ENCODE peak calls at places on chromosomes 11 and 22, in six cellular contexts. V is CD8-positive, alpha-beta T cell; R is ovary; M is trophoblast cell; O is tibial artery; G is stomach. A is an unnamed sample.

GRCh38 chr22:41261541-41262249 is 21.0 kb upstream of the CHADL start:
- DNase-seq in O (no peak), M (peak; percentile 88), R (no peak), G (peak; percentile 82), V (no peak), A (no peak)

GRCh38 chr11:87819141-87819540 is 356.1 kb downstream of the RAB38 start:
- DNase-seq in O (no peak), M (no peak), V (no peak), G (no peak), R (no peak), A (no peak)

GRCh38 chr22:17978027-17978426 is 46.3 kb downstream of the MICAL3 start:
- DNase-seq in R (no peak), V (no peak), G (no peak), M (no peak), O (no peak), A (no peak)

GRCh38 chr11:32317646-32318045 is 117.7 kb downstream of the WT1 start:
- DNase-seq in G (no peak), V (no peak), R (no peak), O (no peak), M (no peak), A (no peak)

GRCh38 chr22:19591568-19591967 is 67.4 kb upstream of the CLDN5 start:
- DNase-seq in V (no peak), M (no peak), R (no peak), G (no peak), O (no peak), A (no peak)

GRCh38 chr22:25623310-25623734 is 58.8 kb downstream of the GRK3 start:
- DNase-seq in O (no peak), R (no peak), M (no peak), V (no peak), G (no peak), A (no peak)

GRCh38 chr11:92886243-92886905 is 83.1 kb upstream of the MTNR1B start:
- DNase-seq in G (no peak), V (no peak), M (peak; percentile 88), O (no peak), R (no peak), A (no peak)

GRCh38 chr11:12110714-12111481 is 508 bp downstream of the MICAL2 start:
- DNase-seq in R (peak; percentile 47), M (no peak), G (no peak), V (peak; percentile 37), O (peak; percentile 76), A (peak; percentile 34)

GRCh38 chr11:14054708-14055107 is 92.2 kb downstream of the SPON1 start:
- DNase-seq in G (no peak), O (no peak), V (no peak), M (no peak), R (no peak), A (peak; percentile 32)

GRCh38 chr11:96012086-96012824 is 88.3 kb upstream of the MTMR2 start:
- DNase-seq in R (peak; percentile 56), M (peak; percentile 91), O (peak; percentile 62), G (no peak), V (peak; percentile 62), A (no peak)

GRCh38 chr11:96015911-96016565 is 92.1 kb upstream of the MTMR2 start:
- DNase-seq in V (peak; percentile 27), O (no peak), G (no peak), R (no peak), M (no peak), A (no peak)

GRCh38 chr11:96014234-96014633 is 90.3 kb upstream of the MTMR2 start:
- DNase-seq in G (no peak), V (peak; percentile 54), O (no peak), M (peak; percentile 31), R (no peak), A (no peak)

GRCh38 chr11:96010683-96011082 is 86.8 kb upstream of the MTMR2 start:
- DNase-seq in M (no peak), V (no peak), G (no peak), O (no peak), R (no peak), A (no peak)

DNA sequence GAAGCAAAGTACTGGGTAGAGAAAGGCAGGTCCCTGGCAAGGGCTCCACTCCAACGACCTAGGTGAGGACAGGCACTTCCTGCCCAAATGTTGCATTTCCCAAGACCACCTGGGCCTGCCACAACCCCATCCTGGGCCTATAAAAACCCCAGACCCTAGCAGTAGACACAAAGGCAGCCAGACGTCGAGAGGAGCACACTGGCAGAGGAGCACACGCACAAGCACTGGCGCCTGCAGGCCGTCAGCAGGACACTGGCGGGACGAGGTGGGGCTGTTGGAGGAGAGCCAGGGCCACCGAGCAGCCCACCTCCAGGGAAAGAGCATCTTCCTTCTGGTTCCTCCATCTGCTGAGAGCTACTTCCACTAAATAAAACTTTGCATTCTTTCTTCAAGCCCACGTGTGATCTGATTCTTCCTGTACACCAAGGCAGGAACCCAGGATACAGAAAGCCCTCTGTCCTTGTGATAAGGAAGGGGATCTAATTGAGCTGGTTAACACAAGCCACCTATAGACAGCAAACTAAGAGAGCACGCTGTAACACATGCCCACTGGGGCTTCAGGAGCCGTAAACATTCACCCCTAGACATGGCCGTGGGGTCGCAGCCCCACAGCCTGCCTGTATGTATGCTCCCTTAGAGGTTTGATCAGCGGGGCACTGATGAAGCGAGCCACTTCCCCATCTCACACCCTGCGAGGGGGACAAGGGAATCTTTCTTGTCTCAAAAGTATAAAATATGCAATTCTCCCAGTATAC is 89.7 kb upstream of the MTMR2 start:
- DNase-seq in R (no peak), M (no peak), O (no peak), G (no peak), V (peak; percentile 22), A (no peak)
- H3K4me1 ChIP-seq in R (no peaks in the 10 kb centered on the region), M (peaks cover 17% of the 10 kb centered on the region), O (no peaks in the 10 kb centered on the region), G (peaks cover 31% of the 10 kb centered on the region), V (peaks cover 55% of the 10 kb centered on the region), A (no peaks in the 10 kb centered on the region)

GRCh38 chr11:57773026-57773598 is 11.5 kb downstream of the CTNND1 start:
- DNase-seq in V (no peak), M (no peak), O (no peak), R (no peak), G (no peak), A (no peak)

GRCh38 chr11:57775474-57775873 is 13.9 kb downstream of the CTNND1 start:
- DNase-seq in O (no peak), V (no peak), G (no peak), R (no peak), M (no peak), A (no peak)

GRCh38 chr11:57770793-57771192 is 9.2 kb downstream of the CTNND1 start:
- DNase-seq in V (no peak), M (no peak), R (no peak), O (no peak), G (no peak), A (no peak)

GRCh38 chr11:57772562-57772961 is 11.0 kb downstream of the CTNND1 start:
- DNase-seq in G (no peak), M (peak; percentile 55), V (no peak), R (no peak), O (no peak), A (no peak)

GRCh38 chr11:57771365-57771764 is 9.8 kb downstream of the CTNND1 start:
- DNase-seq in G (no peak), M (no peak), R (no peak), V (no peak), O (no peak), A (no peak)
- H3K4me1 ChIP-seq in G (peaks cover 97% of the 10 kb centered on the region), M (peaks cover 20% of the 10 kb centered on the region), R (peaks cover 23% of the 10 kb centered on the region), V (no peaks in the 10 kb centered on the region), O (no peaks in the 10 kb centered on the region), A (peaks cover 58% of the 10 kb centered on the region)

GRCh38 chr11:86068951-86069407 is at the start of gene PICALM:
- DNase-seq in G (peak; percentile 97), O (peak; percentile 99), V (peak; percentile 96), R (peak; percentile 98), M (peak; percentile 100), A (peak; percentile 98)

GRCh38 chr11:86068138-86068861 is 584 bp downstream of the PICALM start:
- DNase-seq in V (peak; percentile 35), G (peak; percentile 32), O (peak; percentile 71), M (peak; percentile 39), R (peak; percentile 51), A (no peak)

GRCh38 chr11:86066033-86066432 is 2.9 kb downstream of the PICALM start:
- DNase-seq in M (no peak), V (no peak), G (no peak), R (no peak), O (no peak), A (no peak)

GRCh38 chr11:86067230-86068137 is 1.4 kb downstream of the PICALM start:
- DNase-seq in O (no peak), M (peak; percentile 71), R (no peak), V (no peak), G (no peak), A (no peak)

DNA sequence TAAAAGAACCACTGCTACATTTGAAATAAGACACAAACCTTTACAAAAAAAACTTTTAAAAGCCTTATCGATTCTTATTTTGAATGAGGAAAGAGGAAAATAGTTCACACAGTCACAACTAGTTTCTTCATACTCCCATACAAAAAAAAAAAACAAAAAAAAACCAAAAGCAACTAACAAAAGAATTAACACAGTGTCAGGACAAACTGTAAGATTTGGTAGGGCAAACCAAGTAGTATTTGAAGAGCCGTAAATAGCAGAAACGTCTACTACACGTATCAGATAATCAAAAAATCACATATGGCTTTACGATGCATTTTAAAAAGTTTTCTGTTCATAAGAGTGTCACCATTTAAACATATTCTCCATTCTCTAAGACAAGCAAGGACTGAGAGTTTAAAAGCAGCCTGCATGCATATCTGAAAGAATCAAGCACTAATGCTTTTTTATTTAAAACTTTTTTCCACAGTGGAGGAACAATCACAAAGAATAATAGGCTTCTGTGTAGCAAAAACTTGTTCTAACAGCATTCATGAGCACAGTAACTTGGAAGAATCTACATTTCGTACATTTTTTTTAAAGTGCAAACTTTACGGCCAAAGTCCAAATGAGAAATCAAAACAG is 2.2 kb downstream of the PICALM start:
- DNase-seq in O (no peak), G (no peak), V (no peak), R (no peak), M (no peak), A (no peak)
- H3K4me1 ChIP-seq in O (no peaks in the 10 kb centered on the region), G (peaks cover 60% of the 10 kb centered on the region), V (peaks cover 47% of the 10 kb centered on the region), R (peaks cover 12% of the 10 kb centered on the region), M (peaks cover 10% of the 10 kb centered on the region), A (peaks cover 49% of the 10 kb centered on the region)

GRCh38 chr22:21569459-21570161 is 2.1 kb downstream of the UBE2L3 start:
- DNase-seq in O (no peak), R (no peak), G (no peak), V (no peak), M (no peak), A (no peak)
- H3K4me1 ChIP-seq in O (no peaks in the 10 kb centered on the region), R (peaks cover 22% of the 10 kb centered on the region), G (peaks cover 64% of the 10 kb centered on the region), V (peaks cover 61% of the 10 kb centered on the region), M (peaks cover 11% of the 10 kb centered on the region), A (peaks cover 26% of the 10 kb centered on the region)

GRCh38 chr22:22076937-22077703 is 94.5 kb upstream of the TOP3B start:
- DNase-seq in R (no peak), V (no peak), M (peak; percentile 53), G (no peak), O (no peak), A (no peak)
- H3K4me1 ChIP-seq in R (no peaks in the 10 kb centered on the region), V (no peaks in the 10 kb centered on the region), M (peaks cover 6% of the 10 kb centered on the region), G (no peaks in the 10 kb centered on the region), O (no peaks in the 10 kb centered on the region), A (no peaks in the 10 kb centered on the region)